ENCODE peak calls at places on chromosomes 2 and 18, in seven cellular contexts. One of them, this sample, is unnamed.

GRCh38 chr18:3520230-3521085 is 70.5 kb downstream of the TGIF1 start:
- DNase-seq in IMR-90: no peak
- DNase-seq in H9: no peak
- DNase-seq in neuronal stem cell: no peak
- DNase-seq in mesendoderm: peak
- DNase-seq in mesenchymal stem cell: no peak
- DNase-seq in H1: no peak
- DNase-seq in this sample: no peak

GRCh38 chr2:214019229-214019972 is 391.5 kb upstream of the VWC2L start:
- DNase-seq in mesenchymal stem cell: peak
- DNase-seq in H1: no peak
- DNase-seq in mesendoderm: no peak
- DNase-seq in neuronal stem cell: no peak
- DNase-seq in H9: no peak
- DNase-seq in IMR-90: peak
- DNase-seq in this sample: peak

GRCh38 chr2:78999410-78999809 is 26.1 kb upstream of the REG3G start:
- DNase-seq in mesendoderm: no peak
- DNase-seq in neuronal stem cell: no peak
- DNase-seq in H9: no peak
- DNase-seq in IMR-90: no peak
- DNase-seq in mesenchymal stem cell: peak
- DNase-seq in H1: no peak
- DNase-seq in this sample: peak

GRCh38 chr2:230156782-230157181 is 63.0 kb downstream of the SP110 start:
- DNase-seq in neuronal stem cell: no peak
- DNase-seq in IMR-90: no peak
- DNase-seq in H1: no peak
- DNase-seq in mesenchymal stem cell: no peak
- DNase-seq in mesendoderm: peak
- DNase-seq in H9: no peak
- DNase-seq in this sample: no peak

GRCh38 chr2:236536727-236537398 is 32.8 kb upstream of the ACKR3 start:
- DNase-seq in IMR-90: no peak
- DNase-seq in mesenchymal stem cell: no peak
- DNase-seq in H9: no peak
- DNase-seq in mesendoderm: peak
- DNase-seq in neuronal stem cell: no peak
- DNase-seq in H1: no peak
- DNase-seq in this sample: no peak

GRCh38 chr2:240236217-240237111 is 96.0 kb upstream of the OTOS start:
- DNase-seq in mesenchymal stem cell: no peak
- DNase-seq in mesendoderm: peak
- DNase-seq in IMR-90: no peak
- DNase-seq in H1: peak
- DNase-seq in neuronal stem cell: no peak
- DNase-seq in H9: peak
- DNase-seq in this sample: no peak

GRCh38 chr2:40218679-40219078 is 233.2 kb downstream of the SLC8A1 start:
- DNase-seq in mesenchymal stem cell: no peak
- DNase-seq in mesendoderm: no peak
- DNase-seq in IMR-90: no peak
- DNase-seq in H9: no peak
- DNase-seq in H1: no peak
- DNase-seq in neuronal stem cell: no peak
- DNase-seq in this sample: no peak

GRCh38 chr2:16096962-16097361 is 156.6 kb downstream of the MYCN start:
- DNase-seq in IMR-90: no peak
- DNase-seq in H9: no peak
- DNase-seq in mesenchymal stem cell: no peak
- DNase-seq in H1: no peak
- DNase-seq in neuronal stem cell: no peak
- DNase-seq in mesendoderm: no peak
- DNase-seq in this sample: no peak

GRCh38 chr2:7210712-7211111 is 293.5 kb downstream of the RNF144A start:
- DNase-seq in H1: no peak
- DNase-seq in H9: no peak
- DNase-seq in IMR-90: no peak
- DNase-seq in mesenchymal stem cell: no peak
- DNase-seq in neuronal stem cell: no peak
- DNase-seq in mesendoderm: no peak
- DNase-seq in this sample: no peak

GRCh38 chr18:25798026-25798537 is 292.3 kb downstream of the SS18 start:
- DNase-seq in H9: no peak
- DNase-seq in IMR-90: peak
- DNase-seq in H1: no peak
- DNase-seq in mesenchymal stem cell: peak
- DNase-seq in mesendoderm: no peak
- DNase-seq in neuronal stem cell: no peak
- DNase-seq in this sample: no peak

GRCh38 chr18:25799221-25799620 is 291.2 kb downstream of the SS18 start:
- DNase-seq in mesendoderm: no peak
- DNase-seq in H1: no peak
- DNase-seq in IMR-90: peak
- DNase-seq in H9: no peak
- DNase-seq in neuronal stem cell: no peak
- DNase-seq in mesenchymal stem cell: peak
- DNase-seq in this sample: no peak

DNA sequence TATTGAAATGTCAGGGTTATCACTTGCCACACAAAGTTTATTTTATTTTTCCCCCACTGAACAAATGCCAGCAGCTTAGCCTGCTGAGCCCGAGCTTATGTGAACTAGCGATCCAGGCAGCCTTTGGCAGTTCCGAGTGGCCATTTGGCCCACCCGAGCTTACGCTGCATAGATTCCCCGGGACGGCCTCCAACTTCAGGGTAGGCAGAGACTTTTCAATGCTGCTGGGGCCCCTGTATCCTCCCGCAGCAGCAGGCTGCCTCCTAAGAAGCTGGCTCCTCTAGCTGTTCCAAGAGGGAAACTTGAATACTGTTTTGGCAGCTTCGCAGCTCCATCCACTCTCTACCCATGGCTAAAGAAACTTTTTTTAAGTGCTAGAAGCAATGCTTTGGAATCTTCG is 295.2 kb downstream of the SS18 start:
- DNase-seq in neuronal stem cell: no peak
- DNase-seq in H1: no peak
- DNase-seq in mesenchymal stem cell: no peak
- DNase-seq in mesendoderm: no peak
- DNase-seq in H9: no peak
- DNase-seq in IMR-90: no peak
- DNase-seq in this sample: no peak
- H3K18ac ChIP-seq in neuronal stem cell: no peak
- H3K18ac ChIP-seq in H1: no peak
- H3K18ac ChIP-seq in mesenchymal stem cell: peak
- H3K18ac ChIP-seq in mesendoderm: no peak
- H3K18ac ChIP-seq in H9: no peak
- H3K18ac ChIP-seq in IMR-90: no peak
- H3K18ac ChIP-seq in this sample: no peak

DNA sequence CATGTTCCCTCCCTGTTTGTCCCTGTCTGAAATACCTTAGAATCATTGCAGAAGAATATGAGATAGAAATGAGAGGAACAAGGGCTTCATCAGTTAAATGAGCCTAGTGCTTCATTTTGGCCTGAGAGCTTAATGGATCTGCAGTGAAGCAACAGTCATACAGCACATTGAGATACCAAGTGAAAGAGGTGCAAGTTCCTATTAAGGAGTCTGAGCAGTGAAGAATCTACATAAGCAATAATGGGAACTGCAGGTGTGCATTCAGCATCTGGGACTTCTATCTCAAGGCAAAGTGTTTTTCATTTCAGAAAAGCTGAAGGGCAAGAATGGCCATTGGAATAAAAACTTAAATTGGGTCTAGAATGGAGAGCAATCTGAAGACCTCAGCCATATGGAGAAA is 323.2 kb upstream of the SLC39A10 start:
- DNase-seq in IMR-90: no peak
- DNase-seq in H1: no peak
- DNase-seq in mesenchymal stem cell: no peak
- DNase-seq in mesendoderm: no peak
- DNase-seq in neuronal stem cell: no peak
- DNase-seq in H9: no peak
- DNase-seq in this sample: no peak
- H3K18ac ChIP-seq in IMR-90: no peak
- H3K18ac ChIP-seq in H1: no peak
- H3K18ac ChIP-seq in mesenchymal stem cell: no peak
- H3K18ac ChIP-seq in mesendoderm: no peak
- H3K18ac ChIP-seq in neuronal stem cell: no peak
- H3K18ac ChIP-seq in H9: no peak
- H3K18ac ChIP-seq in this sample: no peak

DNA sequence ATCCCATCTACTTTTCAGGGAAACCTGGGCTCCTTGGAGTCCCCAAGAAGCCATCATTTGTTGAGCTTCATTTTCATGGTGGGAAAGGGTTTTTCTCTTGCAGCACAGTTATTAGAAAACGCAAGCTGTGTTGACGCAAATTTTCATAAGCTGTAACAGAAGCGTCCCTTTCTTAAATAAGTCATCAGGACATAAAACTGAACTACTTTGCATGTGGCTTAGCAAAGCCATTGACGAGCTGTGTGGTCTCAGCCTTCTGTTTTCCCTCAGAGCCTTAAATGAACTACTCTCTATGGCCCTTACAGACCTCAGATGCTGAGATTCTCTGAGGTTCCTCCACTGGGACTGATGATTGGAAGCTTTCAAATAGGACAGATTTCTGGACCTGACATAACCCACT is 85.1 kb downstream of the ARL4C start:
- DNase-seq in H9: no peak
- DNase-seq in H1: no peak
- DNase-seq in IMR-90: no peak
- DNase-seq in mesenchymal stem cell: no peak
- DNase-seq in mesendoderm: no peak
- DNase-seq in neuronal stem cell: no peak
- DNase-seq in this sample: no peak
- H3K18ac ChIP-seq in H9: no peak
- H3K18ac ChIP-seq in H1: no peak
- H3K18ac ChIP-seq in IMR-90: no peak
- H3K18ac ChIP-seq in mesenchymal stem cell: no peak
- H3K18ac ChIP-seq in mesendoderm: no peak
- H3K18ac ChIP-seq in neuronal stem cell: peak
- H3K18ac ChIP-seq in this sample: no peak

DNA sequence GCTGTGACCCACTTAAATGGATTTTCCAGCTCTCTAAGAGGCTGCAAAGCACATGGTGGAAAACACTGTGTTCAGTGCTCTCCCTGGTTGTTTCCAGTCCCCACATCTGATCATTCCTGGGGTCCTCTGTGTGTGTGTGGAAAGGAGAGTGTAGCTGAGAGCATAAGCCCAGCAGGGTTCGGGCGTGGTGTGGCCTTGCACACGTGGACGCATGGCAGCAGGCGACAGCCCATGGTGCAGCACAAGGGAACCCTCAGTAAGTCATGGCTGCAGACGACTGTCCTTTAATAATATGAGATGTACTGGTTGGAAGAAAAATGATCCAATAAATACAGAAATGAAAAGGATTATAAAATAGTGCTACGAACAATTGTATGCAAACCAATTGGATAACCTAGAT is 95.5 kb downstream of the FAM210A start:
- DNase-seq in neuronal stem cell: no peak
- DNase-seq in mesendoderm: no peak
- DNase-seq in mesenchymal stem cell: no peak
- DNase-seq in IMR-90: no peak
- DNase-seq in H9: no peak
- DNase-seq in H1: no peak
- DNase-seq in this sample: no peak
- H3K18ac ChIP-seq in neuronal stem cell: no peak
- H3K18ac ChIP-seq in mesendoderm: no peak
- H3K18ac ChIP-seq in mesenchymal stem cell: no peak
- H3K18ac ChIP-seq in IMR-90: no peak
- H3K18ac ChIP-seq in H9: no peak
- H3K18ac ChIP-seq in H1: no peak
- H3K18ac ChIP-seq in this sample: no peak

GRCh38 chr2:212364106-212364505 is 174.5 kb downstream of the ERBB4 start:
- DNase-seq in H1: no peak
- DNase-seq in mesendoderm: no peak
- DNase-seq in mesenchymal stem cell: peak
- DNase-seq in neuronal stem cell: no peak
- DNase-seq in IMR-90: no peak
- DNase-seq in H9: no peak
- DNase-seq in this sample: no peak

GRCh38 chr2:212360068-212360460 is 178.5 kb downstream of the ERBB4 start:
- DNase-seq in H1: no peak
- DNase-seq in mesenchymal stem cell: no peak
- DNase-seq in neuronal stem cell: no peak
- DNase-seq in H9: no peak
- DNase-seq in mesendoderm: peak
- DNase-seq in IMR-90: no peak
- DNase-seq in this sample: no peak

GRCh38 chr2:212367431-212367830 is 171.2 kb downstream of the ERBB4 start:
- DNase-seq in IMR-90: no peak
- DNase-seq in mesendoderm: no peak
- DNase-seq in neuronal stem cell: no peak
- DNase-seq in H9: no peak
- DNase-seq in H1: no peak
- DNase-seq in mesenchymal stem cell: no peak
- DNase-seq in this sample: no peak

GRCh38 chr2:212361174-212361756 is 177.3 kb downstream of the ERBB4 start:
- DNase-seq in mesenchymal stem cell: no peak
- DNase-seq in H1: no peak
- DNase-seq in neuronal stem cell: no peak
- DNase-seq in H9: no peak
- DNase-seq in mesendoderm: no peak
- DNase-seq in IMR-90: no peak
- DNase-seq in this sample: no peak

DNA sequence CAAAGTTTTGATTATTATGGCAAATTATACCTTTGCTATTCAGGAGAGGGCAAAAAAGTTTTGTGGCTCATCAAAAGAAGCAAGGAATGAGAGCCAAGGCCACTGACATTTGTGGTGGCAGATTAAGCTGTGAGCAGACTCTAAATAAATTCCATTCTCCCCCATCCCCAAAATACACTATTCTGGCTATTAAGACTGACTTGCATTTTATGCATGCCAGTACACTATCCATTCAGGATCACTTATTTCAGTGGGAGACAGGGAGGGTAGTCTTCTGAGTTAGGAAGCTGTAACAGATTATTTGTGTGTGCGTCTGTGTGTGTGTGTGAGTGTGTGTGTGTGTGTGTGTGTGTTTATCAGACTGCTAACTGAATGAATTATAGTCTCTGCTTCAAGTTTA is 174.0 kb downstream of the ERBB4 start:
- DNase-seq in mesenchymal stem cell: no peak
- DNase-seq in H1: no peak
- DNase-seq in mesendoderm: peak
- DNase-seq in H9: no peak
- DNase-seq in IMR-90: no peak
- DNase-seq in neuronal stem cell: no peak
- DNase-seq in this sample: no peak
- H3K18ac ChIP-seq in mesenchymal stem cell: no peak
- H3K18ac ChIP-seq in H1: no peak
- H3K18ac ChIP-seq in mesendoderm: no peak
- H3K18ac ChIP-seq in H9: no peak
- H3K18ac ChIP-seq in IMR-90: no peak
- H3K18ac ChIP-seq in neuronal stem cell: no peak
- H3K18ac ChIP-seq in this sample: no peak

GRCh38 chr2:218959761-218960195 is 312 bp downstream of the CDK5R2 start:
- DNase-seq in neuronal stem cell: no peak
- DNase-seq in H1: no peak
- DNase-seq in IMR-90: no peak
- DNase-seq in H9: peak
- DNase-seq in mesenchymal stem cell: no peak
- DNase-seq in mesendoderm: peak
- DNase-seq in this sample: no peak
- H3K18ac ChIP-seq in neuronal stem cell: no peak
- H3K18ac ChIP-seq in H1: no peak
- H3K18ac ChIP-seq in IMR-90: no peak
- H3K18ac ChIP-seq in H9: no peak
- H3K18ac ChIP-seq in mesenchymal stem cell: no peak
- H3K18ac ChIP-seq in mesendoderm: no peak
- H3K18ac ChIP-seq in this sample: no peak

GRCh38 chr2:46106690-46107089 is 190.5 kb upstream of the EPAS1 start:
- DNase-seq in mesenchymal stem cell: no peak
- DNase-seq in neuronal stem cell: no peak
- DNase-seq in H9: no peak
- DNase-seq in IMR-90: no peak
- DNase-seq in H1: no peak
- DNase-seq in mesendoderm: no peak
- DNase-seq in this sample: no peak
- H3K18ac ChIP-seq in mesenchymal stem cell: no peak
- H3K18ac ChIP-seq in neuronal stem cell: no peak
- H3K18ac ChIP-seq in H9: no peak
- H3K18ac ChIP-seq in IMR-90: no peak
- H3K18ac ChIP-seq in H1: no peak
- H3K18ac ChIP-seq in mesendoderm: no peak
- H3K18ac ChIP-seq in this sample: no peak